ENCODE peak calls at places on chromosomes 7 and 10, in five cellular contexts. W, G, D, M and E are unnamed samples.
A peak's percentile ranks its signal among the peaks of the same experiment; 100 is the strongest.

GRCh38 chr10:87656431-87657072 is 3.1 kb upstream of the PAPSS2 start:
- DNase-seq in W (no peak), G (peak; percentile 52), D (peak; percentile 48), M (no peak), E (no peak)

GRCh38 chr10:44180321-44181154 is 204.4 kb downstream of the CXCL12 start:
- DNase-seq in W (no peak), G (peak; percentile 95), D (peak; percentile 8), M (no peak), E (no peak)

GRCh38 chr10:88117227-88117626 is 253.8 kb downstream of the PTEN start:
- DNase-seq in W (no peak), G (no peak), D (no peak), M (no peak), E (no peak)

GRCh38 chr7:15503603-15504280 is 58.1 kb downstream of the AGMO start:
- DNase-seq in W (no peak), G (peak; percentile 15), D (peak; percentile 43), M (no peak), E (no peak)

GRCh38 chr7:92671502-92672169 is 81.4 kb upstream of the FAM133B start:
- DNase-seq in W (no peak), G (no peak), D (peak; percentile 72), M (no peak), E (no peak)

GRCh38 chr7:130491841-130492518 is at the start of gene MEST:
- DNase-seq in W (no peak), G (peak; percentile 47), D (no peak), M (no peak), E (no peak)

GRCh38 chr7:135733603-135734342 is 5.8 kb upstream of the SLC13A4 start:
- DNase-seq in W (no peak), G (no peak), D (no peak), M (no peak), E (no peak)

GRCh38 chr7:93036807-93037206 is 81.0 kb downstream of the SAMD9 start:
- DNase-seq in W (no peak), G (no peak), D (peak; percentile 17), M (no peak), E (no peak)

GRCh38 chr10:697097-697875 is 7.8 kb upstream of the DIP2C start:
- DNase-seq in W (no peak), G (no peak), D (no peak), M (no peak), E (no peak)

GRCh38 chr7:121023189-121023588 is 34.7 kb downstream of the CPED1 start:
- DNase-seq in W (no peak), G (no peak), D (no peak), M (no peak), E (no peak)

GRCh38 chr10:80457554-80458262 is 3.6 kb downstream of the TSPAN14 start:
- DNase-seq in W (no peak), G (no peak), D (no peak), M (no peak), E (no peak)

GRCh38 chr10:34814228-34815173 is 595 bp downstream of the PARD3 start:
- DNase-seq in W (no peak), G (peak; percentile 27), D (peak; percentile 72), M (no peak), E (no peak)

GRCh38 chr7:129110575-129111376 is 33.7 kb upstream of the TSPAN33 start:
- DNase-seq in W (no peak), G (no peak), D (peak; percentile 4), M (no peak), E (no peak)

GRCh38 chr7:2066251-2066919 is 166.4 kb downstream of the MAD1L1 start:
- DNase-seq in W (no peak), G (no peak), D (no peak), M (no peak), E (no peak)

GRCh38 chr10:3482200-3482993 is 302.6 kb downstream of the KLF6 start:
- DNase-seq in W (no peak), G (peak; percentile 95), D (peak; percentile 86), M (no peak), E (peak; percentile 97)

GRCh38 chr10:42691361-42692120 is 53.2 kb upstream of the ZNF33B start:
- DNase-seq in W (no peak), G (no peak), D (no peak), M (no peak), E (no peak)

GRCh38 chr10:95832216-95833037 is 75.3 kb upstream of the CC2D2B start:
- DNase-seq in W (no peak), G (no peak), D (no peak), M (no peak), E (no peak)

DNA sequence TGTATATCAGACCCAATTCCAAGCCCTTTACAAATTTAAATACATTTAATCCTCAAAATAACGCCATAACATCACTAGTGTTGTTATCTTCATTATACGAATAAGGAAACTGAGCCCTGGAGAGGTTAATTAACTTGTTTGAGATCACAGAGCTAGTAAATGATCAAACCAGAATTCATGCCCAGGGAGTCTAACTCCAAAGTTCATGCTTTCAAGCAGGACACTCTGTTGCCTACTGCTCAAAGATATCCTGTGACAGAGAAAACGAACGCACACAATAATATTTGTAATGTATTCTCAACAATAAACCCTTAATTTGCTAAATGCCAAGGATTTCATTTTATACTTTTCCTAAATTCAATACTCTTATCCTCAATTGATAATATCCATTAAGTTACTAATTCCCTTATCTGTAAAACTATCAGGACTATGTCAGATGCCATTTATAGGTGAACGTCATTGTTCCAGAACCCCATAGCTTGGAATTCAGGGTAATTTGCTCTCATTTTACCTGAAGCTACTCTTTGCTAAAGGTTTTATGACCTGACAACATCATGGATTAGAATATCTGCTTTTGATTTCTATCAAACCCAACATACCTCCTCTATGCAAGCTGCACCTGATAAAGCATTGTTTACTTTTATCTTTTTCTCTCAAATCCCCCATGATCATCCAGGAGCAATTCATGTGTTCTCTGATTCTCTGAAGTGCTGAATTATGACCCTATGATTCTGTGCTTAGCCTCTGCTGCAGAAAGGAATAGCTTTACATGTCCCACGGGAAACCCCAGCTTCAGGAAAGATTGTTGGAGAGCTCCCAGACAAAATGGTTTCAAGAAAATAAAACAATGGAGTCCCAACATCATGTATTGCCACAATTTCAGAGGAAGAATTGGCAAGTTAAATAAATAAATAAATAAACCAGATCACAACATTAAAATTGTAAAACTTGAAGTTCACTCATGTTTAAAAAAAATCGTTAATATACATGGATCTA is 150.2 kb upstream of the CDK1 start:
- DNase-seq in W (no peak), G (no peak), D (no peak), M (no peak), E (no peak)
- H3K4me3 ChIP-seq in W (no peak overlapping the region), G (no peak overlapping the region), D (no peak overlapping the region), M (no peak overlapping the region), E (no peak overlapping the region)

DNA sequence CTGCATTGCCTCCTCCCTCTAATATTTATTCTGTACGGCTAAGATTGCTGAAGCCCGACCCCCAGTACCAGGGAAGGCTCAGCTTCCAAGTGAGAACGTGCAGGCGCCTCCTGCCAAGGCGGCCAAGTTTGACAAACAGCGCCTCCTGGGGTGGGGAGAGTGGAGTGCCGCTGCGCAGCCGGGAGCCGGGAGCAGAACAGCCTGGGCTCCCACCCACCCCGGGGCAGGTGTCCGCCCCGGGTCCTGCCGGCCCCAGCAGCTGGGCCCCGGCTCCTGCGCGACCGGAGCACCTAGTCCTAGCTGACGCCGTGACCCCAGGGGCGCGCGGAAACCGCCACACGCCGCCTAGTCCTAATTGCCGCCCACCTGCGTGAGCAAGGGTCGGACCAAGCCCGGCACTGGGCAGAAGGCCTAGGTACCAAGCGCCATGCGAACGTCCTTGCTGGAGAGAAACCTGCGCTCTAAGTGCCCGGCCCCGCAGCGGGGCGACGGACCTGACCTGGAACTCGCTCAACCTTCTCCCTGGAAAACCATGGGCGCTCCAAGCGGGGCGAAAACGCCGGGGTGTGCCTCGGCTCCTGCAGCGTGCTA is 5.0 kb upstream of the EBF3 start:
- DNase-seq in W (no peak), G (peak; percentile 31), D (peak; percentile 40), M (no peak), E (no peak)
- TF ChIP-seq CTCF in W (peak; percentile 74), G (peak; percentile 63), D (peak; percentile 58), M (no peak), E (peak; percentile 64)

GRCh38 chr10:22990443-22990842 is 62.6 kb downstream of the ARMC3 start:
- DNase-seq in W (no peak), G (no peak), D (no peak), M (no peak), E (no peak)

GRCh38 chr10:22986771-22987542 is 59.1 kb downstream of the ARMC3 start:
- DNase-seq in W (no peak), G (peak; percentile 38), D (peak; percentile 62), M (no peak), E (no peak)

GRCh38 chr10:22992075-22992474 is 64.2 kb downstream of the ARMC3 start:
- DNase-seq in W (no peak), G (no peak), D (no peak), M (no peak), E (no peak)

GRCh38 chr10:22992621-22993020 is 64.8 kb downstream of the ARMC3 start:
- DNase-seq in W (no peak), G (no peak), D (no peak), M (no peak), E (no peak)

DNA sequence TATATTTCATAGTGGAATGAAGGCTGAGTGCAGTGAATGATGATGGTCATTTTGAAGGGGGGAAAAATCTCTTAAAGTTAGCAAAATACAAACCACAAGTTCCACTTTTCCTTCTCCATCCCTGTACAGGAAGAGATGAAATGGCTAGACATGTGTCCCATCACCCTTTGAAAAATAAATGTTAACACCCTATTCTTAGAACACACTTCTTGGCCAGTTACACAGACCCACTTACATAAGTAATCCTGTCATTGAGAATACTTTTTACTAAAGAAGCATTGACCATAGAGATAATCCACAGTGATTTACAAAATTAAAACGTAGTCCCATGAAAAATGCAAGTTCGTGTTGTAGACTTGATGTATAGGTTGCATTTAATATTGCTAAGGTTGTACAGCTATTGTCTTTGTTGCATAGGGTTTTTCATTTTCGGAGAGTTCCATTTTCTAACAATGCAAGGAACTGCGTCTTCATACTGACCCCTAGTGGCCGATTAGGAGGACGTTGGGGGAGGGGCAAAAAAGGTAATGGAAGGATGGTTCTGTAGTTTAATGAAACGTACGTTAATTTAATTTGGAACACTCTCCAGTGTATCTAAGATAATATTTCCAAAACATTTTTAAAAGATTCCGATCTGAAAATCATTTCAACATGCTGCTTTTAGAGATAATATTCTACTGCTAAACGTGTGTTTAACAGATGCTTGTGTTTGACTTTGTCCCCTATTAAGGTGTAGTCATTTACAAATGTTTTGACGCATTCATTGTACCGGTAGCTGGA is 60.9 kb downstream of the ARMC3 start:
- DNase-seq in W (no peak), G (peak; percentile 47), D (peak; percentile 73), M (no peak), E (no peak)
- H3K4me3 ChIP-seq in W (no peak overlapping the region), G (no peak overlapping the region), D (peak overlapping the region; percentile 33), M (no peak overlapping the region), E (no peak overlapping the region)

DNA sequence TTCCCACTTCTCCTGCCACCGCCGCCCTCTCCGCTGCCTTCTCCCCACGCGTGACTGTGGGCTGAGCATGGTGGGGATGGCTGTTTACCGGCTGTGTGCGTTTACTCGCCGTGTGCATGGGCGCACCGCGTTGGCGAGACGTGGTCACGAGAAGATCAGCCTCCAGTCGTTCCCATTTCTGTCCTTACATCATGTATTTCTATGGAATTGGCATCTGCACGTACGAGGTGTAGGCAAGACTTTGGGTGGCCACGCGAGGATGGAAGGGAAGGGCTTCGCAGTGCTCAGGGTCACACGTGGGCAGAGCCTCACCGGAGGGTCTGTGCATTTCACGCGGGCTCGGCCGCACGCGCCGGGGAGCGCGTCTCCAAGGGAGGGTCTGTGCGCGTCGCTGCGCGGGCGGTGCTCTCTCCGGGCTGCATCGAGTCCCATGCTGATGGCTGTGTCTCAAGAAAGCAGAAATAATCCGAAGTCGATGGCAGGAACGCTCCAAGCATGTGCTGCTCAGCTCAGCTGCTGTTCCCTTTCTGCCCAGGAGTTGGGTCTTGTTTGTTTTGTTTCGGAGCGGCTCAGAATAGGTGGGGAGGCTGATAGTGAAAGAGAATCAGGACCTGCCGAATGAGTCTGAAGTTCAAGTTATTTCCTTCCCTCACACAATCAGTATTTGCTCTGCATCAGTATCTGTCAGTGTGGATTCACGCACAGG is 973 bp downstream of the CAMK1D start:
- DNase-seq in W (no peak), G (peak; percentile 45), D (peak; percentile 13), M (no peak), E (no peak)
- TF ChIP-seq CTCF in W (no peak), G (no peak), D (no peak), M (no peak), E (no peak)

GRCh38 chr7:46680147-46680546 is 759.1 kb upstream of the IGFBP3 start:
- DNase-seq in W (no peak), G (peak; percentile 27), D (no peak), M (no peak), E (no peak)
- H3K4me3 ChIP-seq in W (no peak overlapping the region), G (no peak overlapping the region), D (no peak overlapping the region), M (no peak overlapping the region), E (no peak overlapping the region)